ENCODE peak calls at places on chromosome 22, in seven cellular contexts. One of them, this sample, is unnamed.

GRCh38 chr22:20777420-20778177 is 3.7 kb downstream of the SERPIND1 start:
- DNase-seq in stimulated activated CD8-positive, alpha-beta memory T cell treated with anti-CD3 and anti-CD28 coated beads, Interleukin-4, amount 100 ng/mL, for 24 hours: no peak
- DNase-seq in NCI-H2081 treated with DMSO at 0.1 percent for 48 hours: peak
- DNase-seq in choroid plexus epithelial cell: peak
- DNase-seq in hypothalamus: no peak
- DNase-seq in aorta: no peak
- DNase-seq in H9: no peak
- DNase-seq in this sample: no peak

GRCh38 chr22:40922484-40923303 is 28.5 kb upstream of the RBX1 start:
- DNase-seq in stimulated activated CD8-positive, alpha-beta memory T cell treated with anti-CD3 and anti-CD28 coated beads, Interleukin-4, amount 100 ng/mL, for 24 hours: no peak
- DNase-seq in NCI-H2081 treated with DMSO at 0.1 percent for 48 hours: peak
- DNase-seq in choroid plexus epithelial cell: peak
- DNase-seq in hypothalamus: no peak
- DNase-seq in aorta: no peak
- DNase-seq in H9: no peak
- DNase-seq in this sample: no peak

GRCh38 chr22:33889748-33890147 is 30.5 kb downstream of the LARGE1 start:
- DNase-seq in stimulated activated CD8-positive, alpha-beta memory T cell treated with anti-CD3 and anti-CD28 coated beads, Interleukin-4, amount 100 ng/mL, for 24 hours: no peak
- DNase-seq in NCI-H2081 treated with DMSO at 0.1 percent for 48 hours: no peak
- DNase-seq in choroid plexus epithelial cell: no peak
- DNase-seq in hypothalamus: no peak
- DNase-seq in aorta: no peak
- DNase-seq in H9: no peak
- DNase-seq in this sample: no peak

GRCh38 chr22:32615874-32616564 is 141.4 kb downstream of the FBXO7 start:
- DNase-seq in stimulated activated CD8-positive, alpha-beta memory T cell treated with anti-CD3 and anti-CD28 coated beads, Interleukin-4, amount 100 ng/mL, for 24 hours: no peak
- DNase-seq in NCI-H2081 treated with DMSO at 0.1 percent for 48 hours: no peak
- DNase-seq in choroid plexus epithelial cell: no peak
- DNase-seq in hypothalamus: no peak
- DNase-seq in aorta: no peak
- DNase-seq in H9: peak
- DNase-seq in this sample: no peak

GRCh38 chr22:45896153-45896951 is 80.6 kb downstream of the WNT7B start:
- DNase-seq in stimulated activated CD8-positive, alpha-beta memory T cell treated with anti-CD3 and anti-CD28 coated beads, Interleukin-4, amount 100 ng/mL, for 24 hours: no peak
- DNase-seq in NCI-H2081 treated with DMSO at 0.1 percent for 48 hours: no peak
- DNase-seq in choroid plexus epithelial cell: no peak
- DNase-seq in hypothalamus: no peak
- DNase-seq in aorta: peak
- DNase-seq in H9: peak
- DNase-seq in this sample: peak

GRCh38 chr22:43174941-43175531 is 11.9 kb downstream of the TTLL12 start:
- DNase-seq in stimulated activated CD8-positive, alpha-beta memory T cell treated with anti-CD3 and anti-CD28 coated beads, Interleukin-4, amount 100 ng/mL, for 24 hours: no peak
- DNase-seq in NCI-H2081 treated with DMSO at 0.1 percent for 48 hours: no peak
- DNase-seq in choroid plexus epithelial cell: no peak
- DNase-seq in hypothalamus: no peak
- DNase-seq in aorta: peak
- DNase-seq in H9: no peak
- DNase-seq in this sample: no peak

GRCh38 chr22:17769013-17769715 is 5.1 kb downstream of the BID start:
- DNase-seq in stimulated activated CD8-positive, alpha-beta memory T cell treated with anti-CD3 and anti-CD28 coated beads, Interleukin-4, amount 100 ng/mL, for 24 hours: no peak
- DNase-seq in NCI-H2081 treated with DMSO at 0.1 percent for 48 hours: no peak
- DNase-seq in choroid plexus epithelial cell: no peak
- DNase-seq in hypothalamus: no peak
- DNase-seq in aorta: no peak
- DNase-seq in H9: no peak
- DNase-seq in this sample: peak

GRCh38 chr22:30408388-30409101 is 11.7 kb downstream of the SEC14L2 start:
- DNase-seq in stimulated activated CD8-positive, alpha-beta memory T cell treated with anti-CD3 and anti-CD28 coated beads, Interleukin-4, amount 100 ng/mL, for 24 hours: no peak
- DNase-seq in NCI-H2081 treated with DMSO at 0.1 percent for 48 hours: no peak
- DNase-seq in choroid plexus epithelial cell: peak
- DNase-seq in hypothalamus: no peak
- DNase-seq in aorta: no peak
- DNase-seq in H9: no peak
- DNase-seq in this sample: no peak

GRCh38 chr22:17953147-17953546 is 71.2 kb downstream of the MICAL3 start:
- DNase-seq in stimulated activated CD8-positive, alpha-beta memory T cell treated with anti-CD3 and anti-CD28 coated beads, Interleukin-4, amount 100 ng/mL, for 24 hours: no peak
- DNase-seq in NCI-H2081 treated with DMSO at 0.1 percent for 48 hours: no peak
- DNase-seq in choroid plexus epithelial cell: no peak
- DNase-seq in hypothalamus: no peak
- DNase-seq in aorta: no peak
- DNase-seq in H9: no peak
- DNase-seq in this sample: no peak

GRCh38 chr22:27639180-27640086 is 162.1 kb downstream of the MN1 start:
- DNase-seq in stimulated activated CD8-positive, alpha-beta memory T cell treated with anti-CD3 and anti-CD28 coated beads, Interleukin-4, amount 100 ng/mL, for 24 hours: no peak
- DNase-seq in NCI-H2081 treated with DMSO at 0.1 percent for 48 hours: no peak
- DNase-seq in choroid plexus epithelial cell: no peak
- DNase-seq in hypothalamus: no peak
- DNase-seq in aorta: peak
- DNase-seq in H9: no peak
- DNase-seq in this sample: no peak

GRCh38 chr22:22865311-22866072 is 22.1 kb upstream of the IGLL5 start:
- DNase-seq in stimulated activated CD8-positive, alpha-beta memory T cell treated with anti-CD3 and anti-CD28 coated beads, Interleukin-4, amount 100 ng/mL, for 24 hours: no peak
- DNase-seq in NCI-H2081 treated with DMSO at 0.1 percent for 48 hours: no peak
- DNase-seq in choroid plexus epithelial cell: peak
- DNase-seq in hypothalamus: no peak
- DNase-seq in aorta: no peak
- DNase-seq in H9: no peak
- DNase-seq in this sample: no peak